ENCODE peak calls at places on chromosomes 6 and 20, in five cellular contexts. One of them, this sample, is unnamed.

GRCh38 chr6:73523434-73524123 is 2.7 kb upstream of the EEF1A1 start:
- DNase-seq in ovary: peak
- DNase-seq in transverse colon: peak
- DNase-seq in tibial nerve: peak
- DNase-seq in stomach: peak
- DNase-seq in this sample: peak

GRCh38 chr6:3579652-3580051 is 122.8 kb upstream of the SLC22A23 start:
- DNase-seq in tibial nerve: no peak
- DNase-seq in stomach: no peak
- DNase-seq in ovary: no peak
- DNase-seq in transverse colon: no peak
- DNase-seq in this sample: no peak

GRCh38 chr6:168107191-168107940 is 28.4 kb upstream of the FRMD1 start:
- DNase-seq in stomach: no peak
- DNase-seq in tibial nerve: no peak
- DNase-seq in ovary: no peak
- DNase-seq in transverse colon: no peak
- DNase-seq in this sample: no peak

GRCh38 chr6:127182501-127182900 is 64.0 kb downstream of the RSPO3 start:
- DNase-seq in stomach: no peak
- DNase-seq in tibial nerve: no peak
- DNase-seq in transverse colon: no peak
- DNase-seq in ovary: no peak
- DNase-seq in this sample: no peak

GRCh38 chr20:54013397-54013941 is 56.9 kb downstream of the BCAS1 start:
- DNase-seq in tibial nerve: no peak
- DNase-seq in transverse colon: no peak
- DNase-seq in ovary: no peak
- DNase-seq in stomach: no peak
- DNase-seq in this sample: no peak

GRCh38 chr6:116370717-116371383 is at the start of gene DSE:
- DNase-seq in stomach: peak
- DNase-seq in ovary: peak
- DNase-seq in transverse colon: peak
- DNase-seq in tibial nerve: peak
- DNase-seq in this sample: peak

GRCh38 chr6:122323361-122323760 is 76.1 kb upstream of the HSF2 start:
- DNase-seq in tibial nerve: no peak
- DNase-seq in stomach: no peak
- DNase-seq in transverse colon: no peak
- DNase-seq in ovary: no peak
- DNase-seq in this sample: no peak

GRCh38 chr20:19740503-19740902 is 17.6 kb upstream of the RIN2 start:
- DNase-seq in tibial nerve: no peak
- DNase-seq in stomach: no peak
- DNase-seq in ovary: no peak
- DNase-seq in transverse colon: no peak
- DNase-seq in this sample: no peak

GRCh38 chr20:53678990-53679596 is 85.5 kb upstream of the ZNF217 start:
- DNase-seq in ovary: no peak
- DNase-seq in transverse colon: no peak
- DNase-seq in stomach: no peak
- DNase-seq in tibial nerve: no peak
- DNase-seq in this sample: no peak

GRCh38 chr6:29478740-29479139 is 9.0 kb downstream of the MAS1L start:
- DNase-seq in stomach: no peak
- DNase-seq in ovary: no peak
- DNase-seq in tibial nerve: no peak
- DNase-seq in transverse colon: no peak
- DNase-seq in this sample: no peak

GRCh38 chr6:14149053-14149746 is 31.6 kb downstream of the CD83 start:
- DNase-seq in tibial nerve: no peak
- DNase-seq in stomach: no peak
- DNase-seq in transverse colon: no peak
- DNase-seq in ovary: no peak
- DNase-seq in this sample: no peak

GRCh38 chr6:163300838-163301237 is 113.7 kb upstream of the QKI start:
- DNase-seq in stomach: no peak
- DNase-seq in transverse colon: no peak
- DNase-seq in tibial nerve: no peak
- DNase-seq in ovary: no peak
- DNase-seq in this sample: no peak

GRCh38 chr6:143811492-143812157 is 31.5 kb upstream of the LTV1 start:
- DNase-seq in stomach: no peak
- DNase-seq in transverse colon: no peak
- DNase-seq in ovary: no peak
- DNase-seq in tibial nerve: no peak
- DNase-seq in this sample: no peak

GRCh38 chr6:87656857-87657256 is 45.2 kb downstream of the AKIRIN2 start:
- DNase-seq in tibial nerve: no peak
- DNase-seq in stomach: no peak
- DNase-seq in transverse colon: peak
- DNase-seq in ovary: no peak
- DNase-seq in this sample: no peak

GRCh38 chr6:44020664-44021425 is 106.4 kb downstream of the MRPL14 start:
- DNase-seq in ovary: no peak
- DNase-seq in transverse colon: no peak
- DNase-seq in tibial nerve: no peak
- DNase-seq in stomach: no peak
- DNase-seq in this sample: no peak

GRCh38 chr6:20366082-20366834 is 35.4 kb upstream of the E2F3 start:
- DNase-seq in ovary: no peak
- DNase-seq in tibial nerve: no peak
- DNase-seq in transverse colon: peak
- DNase-seq in stomach: no peak
- DNase-seq in this sample: no peak

GRCh38 chr20:62198931-62199330 is 16.1 kb downstream of the MTG2 start:
- DNase-seq in tibial nerve: no peak
- DNase-seq in stomach: no peak
- DNase-seq in transverse colon: no peak
- DNase-seq in ovary: no peak
- DNase-seq in this sample: peak

GRCh38 chr6:2764610-2765165 is 505 bp upstream of the WRNIP1 start:
- DNase-seq in ovary: peak
- DNase-seq in stomach: no peak
- DNase-seq in transverse colon: peak
- DNase-seq in tibial nerve: peak
- DNase-seq in this sample: peak

GRCh38 chr6:22448311-22448711 is 121.1 kb upstream of the HDGFL1 start:
- DNase-seq in stomach: no peak
- DNase-seq in tibial nerve: no peak
- DNase-seq in ovary: no peak
- DNase-seq in transverse colon: no peak
- DNase-seq in this sample: no peak

GRCh38 chr6:131954775-131955107 is 3.6 kb upstream of the CCN2 start:
- DNase-seq in tibial nerve: peak
- DNase-seq in stomach: peak
- DNase-seq in ovary: peak
- DNase-seq in transverse colon: peak
- DNase-seq in this sample: peak

GRCh38 chr6:73521351-73522254 is 771 bp upstream of the EEF1A1 start:
- DNase-seq in ovary: peak
- DNase-seq in transverse colon: no peak
- DNase-seq in stomach: no peak
- DNase-seq in tibial nerve: peak
- DNase-seq in this sample: no peak

GRCh38 chr6:106805017-106805335 is 169.6 kb downstream of the CD24 start:
- DNase-seq in tibial nerve: no peak
- DNase-seq in transverse colon: no peak
- DNase-seq in ovary: no peak
- DNase-seq in stomach: no peak
- DNase-seq in this sample: no peak

GRCh38 chr6:143395699-143396098 is 54.8 kb downstream of the ADAT2 start:
- DNase-seq in stomach: no peak
- DNase-seq in tibial nerve: no peak
- DNase-seq in transverse colon: no peak
- DNase-seq in ovary: no peak
- DNase-seq in this sample: no peak

GRCh38 chr6:132932566-132932965 is 118.2 kb downstream of the RPS12 start:
- DNase-seq in stomach: no peak
- DNase-seq in tibial nerve: no peak
- DNase-seq in ovary: no peak
- DNase-seq in transverse colon: no peak
- DNase-seq in this sample: no peak

GRCh38 chr20:36929290-36929689 is 22.2 kb downstream of the SAMHD1 start:
- DNase-seq in stomach: no peak
- DNase-seq in ovary: no peak
- DNase-seq in transverse colon: no peak
- DNase-seq in tibial nerve: no peak
- DNase-seq in this sample: no peak

GRCh38 chr20:20017852-20018245 is 687 bp downstream of the NAA20 start:
- DNase-seq in transverse colon: no peak
- DNase-seq in tibial nerve: no peak
- DNase-seq in stomach: no peak
- DNase-seq in ovary: no peak
- DNase-seq in this sample: no peak

GRCh38 chr6:51737580-51738360 is 349.6 kb downstream of the PKHD1 start:
- DNase-seq in tibial nerve: no peak
- DNase-seq in transverse colon: no peak
- DNase-seq in ovary: no peak
- DNase-seq in stomach: no peak
- DNase-seq in this sample: no peak

GRCh38 chr6:21500894-21501293 is 92.7 kb upstream of the SOX4 start:
- DNase-seq in tibial nerve: no peak
- DNase-seq in transverse colon: peak
- DNase-seq in ovary: no peak
- DNase-seq in stomach: peak
- DNase-seq in this sample: no peak

GRCh38 chr20:1636621-1637020 is 16.8 kb upstream of the SIRPB1 start:
- DNase-seq in ovary: no peak
- DNase-seq in transverse colon: no peak
- DNase-seq in tibial nerve: no peak
- DNase-seq in stomach: no peak
- DNase-seq in this sample: no peak

GRCh38 chr20:25000268-25000801 is 7.8 kb upstream of the APMAP start:
- DNase-seq in transverse colon: peak
- DNase-seq in ovary: peak
- DNase-seq in stomach: peak
- DNase-seq in tibial nerve: peak
- DNase-seq in this sample: no peak

GRCh38 chr20:58870293-58871014 is 17.9 kb downstream of the GNAS start:
- DNase-seq in transverse colon: peak
- DNase-seq in tibial nerve: peak
- DNase-seq in stomach: peak
- DNase-seq in ovary: peak
- DNase-seq in this sample: peak

GRCh38 chr20:53382263-53382844 is 211.3 kb downstream of the ZNF217 start:
- DNase-seq in stomach: no peak
- DNase-seq in tibial nerve: no peak
- DNase-seq in transverse colon: no peak
- DNase-seq in ovary: no peak
- DNase-seq in this sample: no peak

GRCh38 chr6:8215631-8216030 is 113.3 kb upstream of the EEF1E1 start:
- DNase-seq in stomach: no peak
- DNase-seq in tibial nerve: no peak
- DNase-seq in transverse colon: no peak
- DNase-seq in ovary: no peak
- DNase-seq in this sample: no peak

GRCh38 chr6:4775591-4776492 is at the start of gene CDYL:
- DNase-seq in transverse colon: peak
- DNase-seq in stomach: peak
- DNase-seq in tibial nerve: peak
- DNase-seq in ovary: peak
- DNase-seq in this sample: peak
- TF ChIP-seq POLR2A in transverse colon: peak
- TF ChIP-seq POLR2A in stomach: no peak
- TF ChIP-seq POLR2A in tibial nerve: peak
- TF ChIP-seq POLR2A in ovary: no peak
- TF ChIP-seq POLR2A in this sample: no peak

GRCh38 chr20:49248301-49248700 is 29.1 kb downstream of the DDX27 start:
- DNase-seq in ovary: no peak
- DNase-seq in transverse colon: no peak
- DNase-seq in stomach: no peak
- DNase-seq in tibial nerve: no peak
- DNase-seq in this sample: no peak
- H3K27ac ChIP-seq in ovary: no peak
- H3K27ac ChIP-seq in transverse colon: no peak
- H3K27ac ChIP-seq in stomach: no peak
- H3K27ac ChIP-seq in tibial nerve: no peak
- H3K27ac ChIP-seq in this sample: no peak

GRCh38 chr20:60869032-60869550 is 383.0 kb upstream of the CDH4 start:
- DNase-seq in ovary: no peak
- DNase-seq in transverse colon: no peak
- DNase-seq in tibial nerve: no peak
- DNase-seq in stomach: no peak
- DNase-seq in this sample: no peak

GRCh38 chr20:60870040-60870439 is 382.0 kb upstream of the CDH4 start:
- DNase-seq in tibial nerve: no peak
- DNase-seq in ovary: no peak
- DNase-seq in transverse colon: no peak
- DNase-seq in stomach: no peak
- DNase-seq in this sample: no peak

GRCh38 chr20:60869626-60870025 is 382.4 kb upstream of the CDH4 start:
- DNase-seq in tibial nerve: no peak
- DNase-seq in transverse colon: no peak
- DNase-seq in ovary: no peak
- DNase-seq in stomach: no peak
- DNase-seq in this sample: no peak

GRCh38 chr20:60868316-60868891 is 383.7 kb upstream of the CDH4 start:
- DNase-seq in ovary: no peak
- DNase-seq in transverse colon: no peak
- DNase-seq in stomach: no peak
- DNase-seq in tibial nerve: no peak
- DNase-seq in this sample: no peak

GRCh38 chr20:60867589-60867988 is 384.5 kb upstream of the CDH4 start:
- DNase-seq in stomach: no peak
- DNase-seq in tibial nerve: no peak
- DNase-seq in transverse colon: no peak
- DNase-seq in ovary: no peak
- DNase-seq in this sample: no peak
- TF ChIP-seq POLR2A in stomach: no peak
- TF ChIP-seq POLR2A in tibial nerve: no peak
- TF ChIP-seq POLR2A in transverse colon: no peak
- TF ChIP-seq POLR2A in ovary: no peak
- TF ChIP-seq POLR2A in this sample: no peak

DNA sequence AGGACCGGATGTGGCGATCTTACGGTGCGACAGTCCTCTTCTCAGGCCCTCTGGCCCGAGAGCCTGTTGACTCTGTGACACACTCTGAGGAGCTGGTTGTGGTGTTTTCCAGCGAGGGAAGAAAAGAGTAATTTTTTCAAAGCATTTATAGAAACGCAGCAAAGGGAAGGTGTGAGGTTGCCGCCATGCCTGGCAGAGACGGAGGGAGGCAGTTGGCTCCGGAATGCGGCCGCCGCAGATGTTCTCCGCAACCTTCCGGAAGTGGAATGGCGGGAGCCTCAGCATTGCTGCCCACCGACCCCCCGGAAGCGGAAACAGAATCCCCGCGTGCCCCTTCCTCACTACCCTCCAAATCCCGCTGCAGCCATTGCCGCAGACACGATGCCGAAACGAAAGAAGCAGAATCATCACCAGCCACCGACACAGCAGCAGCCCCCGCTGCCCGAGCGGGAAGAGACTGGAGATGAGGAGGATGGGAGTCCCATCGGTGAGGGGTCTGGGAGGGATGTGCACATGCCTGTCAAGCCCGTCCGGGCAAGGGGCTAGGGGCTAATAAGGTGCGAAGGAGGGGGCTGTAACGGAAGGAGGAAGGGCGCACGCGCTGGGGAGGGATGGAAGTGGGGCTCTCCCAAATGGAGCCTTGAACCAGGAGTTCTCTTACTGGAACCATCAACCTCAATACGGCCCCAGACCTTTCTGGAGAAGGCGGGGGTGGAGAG is at the start of gene PRR3:
- DNase-seq in transverse colon: peak
- DNase-seq in stomach: peak
- DNase-seq in tibial nerve: no peak
- DNase-seq in ovary: peak
- DNase-seq in this sample: peak
- H3K27ac ChIP-seq in transverse colon: peak
- H3K27ac ChIP-seq in stomach: peak
- H3K27ac ChIP-seq in tibial nerve: peak
- H3K27ac ChIP-seq in ovary: peak
- H3K27ac ChIP-seq in this sample: peak

This sample was measured in heart left ventricle.